ENCODE peak calls at places on chromosomes 3 and 15, in four cellular contexts. M, F, Z and G are unnamed samples.

GRCh38 chr15:96326551-96327154 is 3.8 kb upstream of the NR2F2 start:
- DNase-seq in Z (peak; percentile 86), F (no peak), M (peak; percentile 71), G (peak; percentile 63)

GRCh38 chr3:52791928-52792327 is 2.7 kb upstream of the ITIH3 start:
- DNase-seq in M (no peak), Z (no peak), F (no peak), G (no peak)

GRCh38 chr3:151085889-151086483 is 522 bp downstream of the MED12L start:
- DNase-seq in F (no peak), Z (no peak), M (no peak), G (no peak)

GRCh38 chr15:95616306-95616705 is 714.2 kb upstream of the NR2F2 start:
- DNase-seq in M (no peak), F (no peak), Z (no peak), G (peak; percentile 56)

GRCh38 chr3:53495518-53496501 is 1.4 kb downstream of the CACNA1D start:
- DNase-seq in F (no peak), M (no peak), Z (peak; percentile 70), G (peak; percentile 22)

GRCh38 chr3:34256791-34257190 is 458.4 kb downstream of the PDCD6IP start:
- DNase-seq in M (no peak), Z (no peak), F (no peak), G (no peak)

GRCh38 chr3:133112666-133113065 is 74.5 kb downstream of the TMEM108 start:
- DNase-seq in F (no peak), M (no peak), Z (no peak), G (no peak)

GRCh38 chr15:90893175-90894090 is 9.1 kb downstream of the FES start:
- DNase-seq in M (no peak), Z (no peak), F (no peak), G (no peak)

GRCh38 chr3:156610154-156610553 is 55.2 kb upstream of the SSR3 start:
- DNase-seq in M (no peak), F (no peak), Z (no peak), G (no peak)

GRCh38 chr15:98803228-98804056 is 155.1 kb downstream of the IGF1R start:
- DNase-seq in M (peak; percentile 47), Z (no peak), F (no peak), G (peak; percentile 90)

GRCh38 chr3:79846148-79846933 is 78.5 kb upstream of the ROBO1 start:
- DNase-seq in F (no peak), M (no peak), Z (no peak), G (no peak)

GRCh38 chr15:84611631-84612030 is 10.8 kb downstream of the ZSCAN2 start:
- DNase-seq in F (no peak), Z (no peak), M (no peak), G (peak; percentile 28)

GRCh38 chr3:128787256-128788253 is 61.6 kb downstream of the RAB7A start:
- DNase-seq in Z (no peak), M (peak; percentile 67), F (no peak), G (peak; percentile 99)

GRCh38 chr3:42747581-42747980 is 25.5 kb downstream of the CCDC13 start:
- DNase-seq in M (no peak), Z (no peak), F (no peak), G (peak; percentile 58)

GRCh38 chr3:8343058-8343457 is 158.6 kb upstream of the LMCD1 start:
- DNase-seq in Z (no peak), M (no peak), F (no peak), G (no peak)

GRCh38 chr15:42891569-42891968 is 29.0 kb downstream of the TTBK2 start:
- DNase-seq in Z (no peak), M (peak; percentile 15), F (no peak), G (no peak)

DNA sequence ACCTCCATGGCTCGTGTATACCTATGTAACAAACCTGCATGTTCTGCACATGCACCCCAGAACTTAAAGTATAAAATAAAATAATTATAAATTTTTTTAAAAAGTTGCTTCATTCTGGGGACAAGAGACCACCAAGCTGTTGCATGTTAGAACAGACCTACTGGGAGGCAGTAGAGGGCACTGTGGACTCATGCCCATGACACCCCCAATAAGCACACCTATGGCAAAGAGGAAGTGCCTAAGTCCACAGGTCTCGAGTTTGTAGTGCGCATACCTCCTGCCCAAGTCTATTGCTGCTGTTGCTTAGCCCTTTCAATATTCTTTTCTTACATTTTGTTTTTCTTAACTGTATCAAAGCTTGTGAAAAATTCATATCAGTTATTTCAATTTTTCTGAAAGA is 267.9 kb upstream of the THBS1 start:
- DNase-seq in M (no peak), Z (no peak), F (no peak), G (peak; percentile 49)
- TF ChIP-seq CTCF in M (peak; percentile 21), Z (no peak), F (peak; percentile 16), G (peak; percentile 20)

GRCh38 chr15:79430901-79431635 is 1.1 kb upstream of the MINAR1 start:
- DNase-seq in F (no peak), M (no peak), Z (no peak), G (no peak)
- H3K4me3 ChIP-seq in F (peak overlapping the region; percentile 45), M (peak overlapping the region; percentile 56), Z (peak overlapping the region; percentile 34), G (peak overlapping the region; percentile 22)

DNA sequence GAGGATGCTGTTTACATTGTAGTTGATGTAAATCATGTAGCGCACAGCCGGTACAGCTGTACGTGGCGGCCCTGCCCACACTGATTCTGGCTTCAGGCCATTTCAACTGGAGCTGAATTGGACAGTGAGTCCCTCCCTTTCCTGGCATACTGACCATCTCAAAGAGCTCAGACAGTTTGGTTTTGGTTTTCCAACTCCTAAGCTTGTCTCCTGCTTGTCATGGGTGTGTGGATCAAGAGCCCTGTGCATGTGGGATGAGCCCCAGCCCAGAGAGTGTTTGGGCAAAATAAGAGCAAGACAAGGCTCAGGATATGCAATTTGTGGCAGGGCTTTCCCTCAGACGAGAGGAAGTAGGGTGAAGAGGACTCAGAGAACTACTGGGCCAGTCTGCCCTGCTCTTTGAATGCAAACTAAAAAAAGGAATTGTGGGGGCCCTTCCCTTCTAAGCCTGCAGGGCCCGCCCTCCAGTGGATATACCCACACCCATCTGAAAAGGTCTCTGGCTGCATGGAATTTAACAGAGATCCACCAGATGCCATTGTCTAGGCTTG is 13.3 kb downstream of the ITGA11 start:
- DNase-seq in M (peak; percentile 77), Z (no peak), F (no peak), G (no peak)
- TF ChIP-seq CTCF in M (no peak), Z (no peak), F (no peak), G (no peak)

GRCh38 chr3:176920806-176921205 is 276.5 kb downstream of the TBL1XR1 start:
- DNase-seq in M (no peak), F (no peak), Z (no peak), G (no peak)
- H3K4me3 ChIP-seq in M (no peak overlapping the region), F (no peak overlapping the region), Z (no peak overlapping the region), G (no peak overlapping the region)

GRCh38 chr3:181230258-181230657 is 240.7 kb upstream of the DNAJC19 start:
- DNase-seq in F (no peak), M (no peak), Z (no peak), G (no peak)
- TF ChIP-seq CTCF in F (no peak), M (no peak), Z (no peak), G (no peak)

GRCh38 chr3:69871256-69871655 is 128.3 kb upstream of the SAMMSON start:
- DNase-seq in M (no peak), Z (no peak), F (no peak), G (no peak)

GRCh38 chr3:69871868-69872267 is 127.7 kb upstream of the SAMMSON start:
- DNase-seq in M (no peak), Z (no peak), F (no peak), G (no peak)

GRCh38 chr3:69869021-69869420 is 129.8 kb downstream of the MITF start:
- DNase-seq in F (no peak), Z (no peak), M (no peak), G (no peak)

GRCh38 chr3:69869643-69870042 is 129.9 kb upstream of the SAMMSON start:
- DNase-seq in Z (no peak), F (no peak), M (peak; percentile 98), G (peak; percentile 43)

GRCh38 chr3:69872783-69873378 is 126.7 kb upstream of the SAMMSON start:
- DNase-seq in M (peak; percentile 76), Z (no peak), F (no peak), G (no peak)
- H3K4me3 ChIP-seq in M (no peak overlapping the region), Z (no peak overlapping the region), F (no peak overlapping the region), G (no peak overlapping the region)

DNA sequence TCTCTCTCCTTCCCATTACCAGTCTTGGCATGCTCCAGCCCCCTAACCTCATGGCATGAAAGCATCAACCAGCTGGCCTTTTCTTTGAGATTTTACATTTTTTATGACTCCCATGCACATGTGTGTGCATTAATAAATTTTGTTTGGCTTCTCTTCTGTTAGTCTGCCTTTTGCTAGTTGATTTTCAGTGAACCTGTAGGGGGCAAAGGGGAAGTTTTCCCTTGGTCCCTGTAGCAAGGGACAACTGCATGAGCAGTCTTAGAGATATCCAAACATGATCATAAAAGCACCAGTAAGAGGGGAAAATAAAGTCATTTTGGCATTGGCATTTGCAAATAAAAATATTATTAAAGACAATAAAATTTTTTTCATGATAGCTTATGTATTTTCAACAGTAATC is 73.7 kb downstream of the OXSM start:
- DNase-seq in F (no peak), Z (no peak), M (no peak), G (no peak)
- TF ChIP-seq CTCF in F (peak; percentile 7), Z (no peak), M (no peak), G (peak; percentile 16)

DNA sequence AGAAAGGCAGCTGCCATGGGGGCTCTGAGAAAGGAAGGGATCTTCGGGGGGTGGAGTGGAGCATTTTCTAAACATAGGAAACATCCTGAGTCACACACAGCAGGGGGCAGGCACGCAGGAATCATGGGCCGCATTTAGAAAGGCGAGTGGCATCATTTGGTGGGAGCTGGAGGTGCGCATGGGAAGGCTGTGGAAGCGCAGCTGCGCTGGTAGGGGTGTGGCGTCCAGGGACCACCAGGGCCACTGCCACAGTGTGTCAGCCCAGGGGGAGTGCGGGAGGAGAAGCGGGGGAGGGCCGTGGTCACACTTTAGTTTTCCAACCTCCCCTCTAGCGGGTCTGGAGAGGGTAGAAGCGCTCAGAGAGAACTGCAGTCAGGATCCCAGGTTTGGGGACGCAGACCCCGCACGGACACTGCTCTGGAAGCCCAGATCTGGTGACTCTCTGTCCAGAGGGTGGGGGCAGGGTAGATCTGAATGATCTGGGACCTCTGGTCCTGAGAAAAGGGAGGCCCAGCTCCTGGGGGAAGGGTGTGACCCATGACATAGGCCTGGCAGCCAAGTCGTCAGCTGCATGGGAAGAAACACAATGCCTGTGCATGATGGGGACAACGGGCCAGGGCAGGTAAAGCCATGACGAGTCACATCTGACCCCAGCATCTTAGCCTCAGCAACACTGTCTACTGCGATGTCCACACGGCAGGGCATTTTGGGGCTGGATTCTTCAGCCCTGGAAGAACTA is 88.0 kb upstream of the IQSEC1 start:
- DNase-seq in Z (peak; percentile 44), F (no peak), M (peak; percentile 13), G (no peak)
- H3K4me3 ChIP-seq in Z (no peak overlapping the region), F (no peak overlapping the region), M (no peak overlapping the region), G (no peak overlapping the region)

DNA sequence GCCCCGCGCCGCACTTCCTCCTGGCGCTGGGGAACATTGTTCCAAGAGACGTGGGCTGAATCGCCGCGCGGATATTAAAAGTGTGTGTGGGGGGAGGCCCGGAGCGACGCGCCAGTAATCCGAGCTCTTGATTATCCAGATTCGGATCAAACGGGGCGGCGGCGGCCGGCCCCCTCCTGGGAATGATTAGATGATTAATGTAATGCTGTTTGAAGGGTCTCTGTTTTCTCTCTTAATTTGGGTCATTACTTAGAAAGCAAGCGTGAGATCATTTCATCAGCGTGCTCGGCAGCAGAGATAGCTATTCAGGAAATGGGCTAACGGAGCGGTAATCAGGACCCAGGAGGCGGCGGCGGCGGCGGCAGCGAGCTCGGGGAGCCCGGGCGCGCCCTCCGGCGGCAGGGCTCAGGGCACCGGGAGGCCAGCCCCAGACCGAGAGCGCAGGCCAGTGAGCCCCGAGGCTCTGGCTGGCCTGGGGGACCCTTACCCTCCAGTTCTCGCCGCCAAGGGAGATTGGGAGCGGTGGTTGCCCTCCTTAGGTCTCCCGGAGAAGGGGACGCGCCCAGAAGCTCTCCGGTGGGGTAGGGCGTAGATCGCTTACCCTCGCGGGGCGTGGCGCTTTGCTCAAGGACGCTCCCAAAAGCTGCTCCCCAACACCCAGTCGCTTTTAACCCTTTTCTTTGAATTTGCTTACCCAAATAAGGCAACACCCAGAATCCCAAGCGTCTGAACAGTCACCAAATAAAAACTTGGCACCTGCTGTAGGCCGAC is 4.5 kb downstream of the FEZF2 start:
- DNase-seq in M (no peak), F (no peak), Z (no peak), G (peak; percentile 21)
- TF ChIP-seq CTCF in M (no peak), F (peak; percentile 8), Z (no peak), G (no peak)

GRCh38 chr3:158098834-158099424 is 7.3 kb downstream of the SHOX2 start:
- DNase-seq in F (no peak), M (no peak), Z (no peak), G (no peak)
- H3K4me3 ChIP-seq in F (no peak overlapping the region), M (no peak overlapping the region), Z (no peak overlapping the region), G (no peak overlapping the region)